ENCODE peak calls at places on chromosomes 2 and 18, in six cellular contexts. O, G, T, F, M and I are unnamed samples.

GRCh38 chr18:43786893-43787292 is 509.6 kb upstream of the SYT4 start:
- DNase-seq in G (no peak), F (no peak), O (no peak), T (no peak), M (no peak), I (no peak)

GRCh38 chr18:73893879-73894278 is 253.8 kb downstream of the FBXO15 start:
- DNase-seq in O (no peak), F (no peak), T (no peak), G (no peak), M (no peak), I (no peak)

GRCh38 chr2:105248316-105249070 is 7.0 kb downstream of the GPR45 start:
- DNase-seq in M (no peak), F (no peak), G (no peak), T (no peak), O (no peak), I (no peak)

GRCh38 chr2:240596491-240596931 is 10.0 kb downstream of the CAPN10 start:
- DNase-seq in O (no peak), G (no peak), T (no peak), F (no peak), M (no peak), I (no peak)

GRCh38 chr2:131148426-131148825 is 43.3 kb downstream of the PLEKHB2 start:
- DNase-seq in T (no peak), M (no peak), F (no peak), G (no peak), O (no peak), I (peak; percentile 13)

GRCh38 chr18:76707534-76707933 is 114.8 kb upstream of the ZNF236 start:
- DNase-seq in G (no peak), F (no peak), O (no peak), T (no peak), M (no peak), I (no peak)

GRCh38 chr2:9565436-9566153 is 10.0 kb upstream of the ADAM17 start:
- DNase-seq in M (no peak), O (peak; percentile 96), T (no peak), F (peak; percentile 96), G (no peak), I (no peak)

GRCh38 chr2:40300391-40300790 is 151.5 kb downstream of the SLC8A1 start:
- DNase-seq in G (no peak), O (no peak), T (no peak), F (no peak), M (no peak), I (peak; percentile 7)

GRCh38 chr2:20661981-20662937 is 4.7 kb upstream of the GDF7 start:
- DNase-seq in G (no peak), F (no peak), T (no peak), M (no peak), O (no peak), I (no peak)

GRCh38 chr2:37898448-37898847 is 26.6 kb upstream of the RMDN2 start:
- DNase-seq in T (no peak), M (no peak), O (no peak), G (no peak), F (no peak), I (no peak)

GRCh38 chr2:48315847-48316194 is 214.1 kb upstream of the STON1 start:
- DNase-seq in G (peak; percentile 11), O (no peak), M (peak; percentile 55), F (no peak), T (peak; percentile 34), I (no peak)

GRCh38 chr2:38444247-38444646 is 67.2 kb upstream of the ATL2 start:
- DNase-seq in F (peak; percentile 56), M (no peak), T (peak; percentile 68), O (peak; percentile 43), G (no peak), I (peak; percentile 10)

GRCh38 chr2:131056204-131056975 is 36.9 kb downstream of the FAM168B start:
- DNase-seq in F (no peak), G (no peak), T (no peak), M (no peak), O (no peak), I (no peak)

GRCh38 chr2:27591745-27592144 is 8.9 kb downstream of the ZNF512 start:
- DNase-seq in O (peak; percentile 43), G (no peak), M (no peak), F (no peak), T (no peak), I (peak; percentile 60)

GRCh38 chr18:555705-556402 is 24.3 kb upstream of the CETN1 start:
- DNase-seq in T (no peak), G (no peak), M (no peak), F (no peak), O (no peak), I (no peak)

GRCh38 chr2:229870903-229871650 is 50.7 kb downstream of the TRIP12 start:
- DNase-seq in M (no peak), T (no peak), G (no peak), F (no peak), O (peak; percentile 4), I (no peak)

GRCh38 chr2:188561473-188561979 is 269.9 kb downstream of the GULP1 start:
- DNase-seq in O (no peak), G (no peak), T (no peak), M (peak; percentile 41), F (no peak), I (no peak)

DNA sequence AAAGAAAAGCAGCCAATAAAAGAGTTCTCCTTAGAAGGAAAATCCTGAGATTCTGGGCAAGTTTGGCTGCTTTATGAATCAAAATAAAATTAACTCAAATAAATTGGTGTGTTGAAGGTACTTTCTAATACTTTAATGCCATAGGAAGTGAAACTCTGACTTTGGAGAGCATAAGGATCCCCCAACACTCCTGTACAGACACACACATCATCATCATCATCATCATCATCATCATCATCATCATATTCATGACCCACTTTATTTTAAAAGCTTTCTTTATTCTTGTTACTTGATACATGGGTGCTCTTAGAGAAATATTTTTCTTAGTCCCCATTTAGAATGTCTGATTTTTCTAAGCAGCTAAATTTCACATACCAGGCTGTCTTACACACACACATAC is 283.1 kb upstream of the CYRIA start:
- DNase-seq in T (no peak), M (no peak), G (no peak), O (no peak), F (no peak), I (no peak)
- H2BK5ac ChIP-seq in T (no peak overlapping the region), M (no peak overlapping the region), G (no peak overlapping the region), O (no peak overlapping the region), F (no peak overlapping the region), I (no peak overlapping the region)

DNA sequence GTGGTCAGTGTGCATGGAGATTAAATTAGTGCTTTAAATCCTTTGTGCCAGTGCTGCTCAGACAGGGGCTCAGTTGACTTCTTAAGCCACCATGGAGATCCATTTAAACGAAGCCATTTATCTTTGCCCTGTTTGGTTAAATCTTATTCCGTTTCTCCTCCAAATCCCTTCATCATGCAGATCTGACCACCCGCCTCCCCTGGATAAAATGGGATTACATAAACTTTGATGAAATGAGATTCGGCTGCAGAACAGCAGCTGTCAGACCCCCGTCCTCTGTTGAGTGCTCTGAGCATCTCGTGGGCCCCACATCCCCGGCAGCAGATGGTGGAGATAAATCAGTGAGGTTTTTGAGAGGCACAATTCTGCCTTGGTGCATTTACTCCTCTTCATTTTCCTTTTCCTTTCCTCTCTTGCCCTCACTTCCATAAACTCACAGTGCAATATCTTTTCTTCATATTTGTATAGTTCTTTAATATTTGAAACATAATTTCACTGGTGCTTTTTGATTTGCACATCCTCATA is 84.4 kb upstream of the TWIST2 start:
- DNase-seq in T (no peak), F (no peak), O (no peak), M (no peak), G (no peak), I (no peak)
- H3K14ac ChIP-seq in T (no peak overlapping the region), F (no peak overlapping the region), O (no peak overlapping the region), M (no peak overlapping the region), G (no peak overlapping the region), I (no peak overlapping the region)

GRCh38 chr2:31205186-31205585 is 12.1 kb downstream of the CAPN14 start:
- DNase-seq in F (no peak), G (no peak), O (no peak), T (no peak), M (peak; percentile 28), I (no peak)

GRCh38 chr2:31205613-31206012 is 11.7 kb downstream of the CAPN14 start:
- DNase-seq in G (no peak), O (no peak), F (no peak), T (no peak), M (no peak), I (no peak)

GRCh38 chr2:31207790-31208189 is 9.5 kb downstream of the CAPN14 start:
- DNase-seq in T (no peak), M (peak; percentile 35), F (no peak), O (no peak), G (peak; percentile 17), I (peak; percentile 32)

GRCh38 chr2:31204761-31205160 is 12.6 kb downstream of the CAPN14 start:
- DNase-seq in G (no peak), M (no peak), F (no peak), T (no peak), O (no peak), I (no peak)

GRCh38 chr2:31208240-31208639 is 9.1 kb downstream of the CAPN14 start:
- DNase-seq in O (no peak), G (no peak), F (no peak), M (peak; percentile 17), T (no peak), I (no peak)
- H3K27ac ChIP-seq in O (no peak overlapping the region), G (peak overlapping the region; percentile 23), F (no peak overlapping the region), M (no peak overlapping the region), T (no peak overlapping the region), I (no peak overlapping the region)

DNA sequence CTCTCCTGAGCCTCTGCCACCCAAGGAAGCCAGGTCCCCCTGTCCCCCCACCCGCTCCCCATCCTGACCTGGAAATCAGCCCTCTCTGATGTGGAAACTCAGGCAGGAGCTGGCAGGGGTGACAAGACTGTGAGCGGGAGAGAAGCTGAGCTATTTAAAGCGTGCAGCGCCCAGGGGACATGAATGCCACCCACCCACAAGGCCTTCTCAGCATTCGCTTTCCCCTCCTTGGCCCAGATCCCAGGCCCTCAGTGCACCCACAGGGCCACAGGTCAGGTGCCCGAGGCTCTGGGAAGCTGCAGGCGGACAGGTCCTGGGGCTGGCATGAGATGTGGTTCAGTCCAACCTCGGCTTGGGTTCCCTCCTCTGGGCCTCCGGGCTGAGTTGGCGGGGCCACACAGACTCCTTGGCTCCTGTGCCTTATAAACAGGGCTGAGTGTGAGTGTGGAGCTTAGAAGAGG is 168.4 kb downstream of the SMAD7 start:
- DNase-seq in G (no peak), F (peak; percentile 14), M (no peak), T (no peak), O (no peak), I (no peak)
- H2BK5ac ChIP-seq in G (peak overlapping the region; percentile 6), F (no peak overlapping the region), M (no peak overlapping the region), T (no peak overlapping the region), O (no peak overlapping the region), I (peak overlapping the region; percentile 74)

GRCh38 chr2:69950241-69950640 is 11.2 kb downstream of the ASPRV1 start:
- DNase-seq in G (no peak), M (no peak), F (peak; percentile 25), T (no peak), O (peak; percentile 57), I (no peak)
- H3K14ac ChIP-seq in G (no peak overlapping the region), M (no peak overlapping the region), F (no peak overlapping the region), T (no peak overlapping the region), O (no peak overlapping the region), I (no peak overlapping the region)